ENCODE peak calls at places on chromosomes 6 and 20, in four cellular contexts. One of them, this sample, is unnamed.

GRCh38 chr20:52404676-52405075 is 213.1 kb upstream of the ZFP64 start:
- DNase-seq in K562: no peak
- DNase-seq in HepG2: no peak
- DNase-seq in GM12878: no peak
- DNase-seq in this sample: no peak

GRCh38 chr20:62021794-62022419 is 43.8 kb downstream of the TAF4 start:
- DNase-seq in HepG2: no peak
- DNase-seq in GM12878: no peak
- DNase-seq in K562: no peak
- DNase-seq in this sample: no peak

GRCh38 chr20:9744551-9744950 is 94.3 kb downstream of the PAK5 start:
- DNase-seq in K562: no peak
- DNase-seq in HepG2: no peak
- DNase-seq in GM12878: no peak
- DNase-seq in this sample: no peak

GRCh38 chr6:136598048-136598447 is 47.8 kb upstream of the MAP7 start:
- DNase-seq in HepG2: no peak
- DNase-seq in GM12878: no peak
- DNase-seq in K562: no peak
- DNase-seq in this sample: no peak

GRCh38 chr6:160036790-160037206 is 67.9 kb downstream of the IGF2R start:
- DNase-seq in HepG2: no peak
- DNase-seq in K562: no peak
- DNase-seq in GM12878: no peak
- DNase-seq in this sample: no peak

GRCh38 chr6:168615837-168616236 is 174.9 kb downstream of the SMOC2 start:
- DNase-seq in HepG2: no peak
- DNase-seq in GM12878: no peak
- DNase-seq in K562: no peak
- DNase-seq in this sample: no peak

GRCh38 chr6:56690519-56691200 is 48.0 kb upstream of the DST start:
- DNase-seq in K562: no peak
- DNase-seq in HepG2: peak; percentile 76
- DNase-seq in GM12878: no peak
- DNase-seq in this sample: no peak

GRCh38 chr6:167748046-167748445 is 78.7 kb upstream of the AFDN start:
- DNase-seq in HepG2: no peak
- DNase-seq in K562: no peak
- DNase-seq in GM12878: no peak
- DNase-seq in this sample: no peak

GRCh38 chr6:144893737-144894151 is 608.6 kb downstream of the UTRN start:
- DNase-seq in GM12878: no peak
- DNase-seq in HepG2: peak; percentile 5
- DNase-seq in K562: no peak
- DNase-seq in this sample: no peak

GRCh38 chr6:52381249-52381648 is 19.3 kb downstream of the PAQR8 start:
- DNase-seq in GM12878: no peak
- DNase-seq in HepG2: no peak
- DNase-seq in K562: no peak
- DNase-seq in this sample: no peak

GRCh38 chr6:63347599-63347998 is 27.8 kb upstream of the LGSN start:
- DNase-seq in HepG2: peak; percentile 48
- DNase-seq in K562: no peak
- DNase-seq in GM12878: no peak
- DNase-seq in this sample: no peak

GRCh38 chr6:13413906-13414555 is 73.4 kb downstream of the GFOD1 start:
- DNase-seq in GM12878: no peak
- DNase-seq in K562: no peak
- DNase-seq in HepG2: no peak
- DNase-seq in this sample: peak; percentile 54

GRCh38 chr20:63096681-63097335 is 90.0 kb upstream of the BHLHE23 start:
- DNase-seq in K562: no peak
- DNase-seq in GM12878: no peak
- DNase-seq in HepG2: no peak
- DNase-seq in this sample: no peak

GRCh38 chr20:43495388-43495787 is 12.1 kb upstream of the L3MBTL1 start:
- DNase-seq in K562: no peak
- DNase-seq in HepG2: no peak
- DNase-seq in GM12878: no peak
- DNase-seq in this sample: no peak

GRCh38 chr20:61050491-61050890 is 201.6 kb upstream of the CDH4 start:
- DNase-seq in GM12878: no peak
- DNase-seq in HepG2: no peak
- DNase-seq in K562: no peak
- DNase-seq in this sample: no peak

GRCh38 chr20:37071481-37071911 is 24.3 kb downstream of the RBL1 start:
- DNase-seq in HepG2: no peak
- DNase-seq in GM12878: peak; percentile 24
- DNase-seq in K562: no peak
- DNase-seq in this sample: no peak

DNA sequence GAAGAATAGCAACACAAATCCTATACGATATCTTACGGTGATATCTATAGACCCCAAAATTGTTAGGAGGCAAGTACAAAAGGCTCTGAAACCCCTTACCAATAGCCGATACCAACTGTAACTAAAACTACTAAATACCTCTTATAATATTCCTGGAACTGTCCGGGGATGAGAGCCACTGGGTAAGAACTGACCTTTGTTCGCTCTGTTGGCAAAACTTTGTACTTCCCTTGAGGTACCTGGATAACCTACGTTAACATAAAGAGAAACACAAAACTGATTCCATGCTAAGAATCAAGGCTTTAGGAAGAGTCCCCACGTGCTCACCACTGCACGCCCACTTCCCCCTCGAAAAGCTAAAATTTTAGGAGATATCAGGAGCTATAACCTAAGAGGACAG is 9.7 kb downstream of the PHF10 start:
- DNase-seq in K562: no peak
- DNase-seq in HepG2: no peak
- DNase-seq in GM12878: no peak
- DNase-seq in this sample: no peak
- H3K36me3 ChIP-seq in K562: peaks cover 87% of the 10 kb centered on the region
- H3K36me3 ChIP-seq in HepG2: peaks cover 17% of the 10 kb centered on the region
- H3K36me3 ChIP-seq in GM12878: no peaks in the 10 kb centered on the region
- H3K36me3 ChIP-seq in this sample: peaks cover 67% of the 10 kb centered on the region

DNA sequence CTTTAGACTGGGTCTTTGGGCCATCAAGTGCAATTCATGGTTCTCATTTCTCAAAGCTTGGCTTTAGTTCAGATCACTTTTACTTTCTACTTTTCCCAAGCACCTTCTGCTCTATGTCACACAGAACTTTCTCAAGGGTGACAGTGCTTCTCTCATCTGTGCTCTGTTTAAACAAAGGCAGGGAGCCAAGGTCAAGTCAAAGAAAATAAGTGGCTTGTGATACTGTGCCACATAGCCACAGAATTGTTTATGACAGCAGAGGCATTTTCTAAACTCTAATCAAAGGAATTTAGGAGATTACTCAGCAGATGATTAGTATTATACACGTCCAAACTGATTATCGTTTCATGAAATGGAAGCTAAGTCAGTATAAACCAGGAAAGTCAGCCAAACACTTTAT is 348.0 kb downstream of the HDGFL1 start:
- DNase-seq in K562: no peak
- DNase-seq in GM12878: no peak
- DNase-seq in HepG2: no peak
- DNase-seq in this sample: no peak
- TF ChIP-seq POLR2AphosphoS5 in K562: no peak
- TF ChIP-seq POLR2AphosphoS5 in GM12878: no peak
- TF ChIP-seq POLR2AphosphoS5 in HepG2: no peak
- TF ChIP-seq POLR2AphosphoS5 in this sample: peak; percentile 57

GRCh38 chr6:3345836-3346235 is 87.1 kb downstream of the PSMG4 start:
- DNase-seq in K562: no peak
- DNase-seq in HepG2: no peak
- DNase-seq in GM12878: no peak
- DNase-seq in this sample: no peak

GRCh38 chr6:3340891-3341290 is 82.1 kb downstream of the PSMG4 start:
- DNase-seq in GM12878: no peak
- DNase-seq in K562: no peak
- DNase-seq in HepG2: peak; percentile 24
- DNase-seq in this sample: no peak

GRCh38 chr6:3341467-3341866 is 82.7 kb downstream of the PSMG4 start:
- DNase-seq in GM12878: no peak
- DNase-seq in HepG2: no peak
- DNase-seq in K562: no peak
- DNase-seq in this sample: no peak

GRCh38 chr6:3340358-3340798 is 81.6 kb downstream of the PSMG4 start:
- DNase-seq in K562: no peak
- DNase-seq in HepG2: no peak
- DNase-seq in GM12878: no peak
- DNase-seq in this sample: no peak

DNA sequence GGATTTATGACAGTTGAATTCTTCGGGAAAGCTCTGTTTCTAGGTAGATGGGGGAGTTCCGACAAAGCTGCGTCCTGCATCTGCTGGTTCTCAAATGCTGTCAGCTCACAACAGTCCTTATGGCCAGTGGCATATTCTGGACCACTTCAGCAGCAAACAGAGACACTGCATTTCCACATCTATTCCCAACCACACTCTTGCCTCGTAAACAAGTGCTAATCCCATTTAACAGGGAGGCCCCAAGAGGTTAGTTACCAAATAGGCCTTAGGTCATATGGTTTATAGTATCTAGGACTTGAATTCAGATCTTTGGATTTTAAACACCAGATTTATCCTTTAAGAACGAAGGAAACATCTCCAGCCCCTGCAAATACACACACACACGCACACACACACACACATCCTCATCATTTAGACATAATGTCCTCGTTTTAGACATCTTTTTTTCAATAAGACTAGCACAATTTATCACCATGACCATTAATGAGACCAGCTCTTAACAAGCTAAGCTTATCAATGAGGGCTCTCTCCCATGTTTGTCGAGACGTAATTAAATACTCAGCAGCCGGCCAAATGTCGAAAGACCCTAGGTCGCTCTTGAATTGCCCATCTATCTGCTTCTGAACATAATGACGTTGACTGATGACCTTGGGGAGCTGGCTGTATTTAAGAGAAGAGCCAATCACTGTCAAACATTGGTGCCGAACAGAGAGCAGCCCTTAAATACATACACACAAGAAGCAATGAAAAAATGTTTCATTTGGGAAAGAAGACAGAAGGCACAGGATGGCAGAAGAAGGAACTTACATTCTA is 84.5 kb downstream of the PSMG4 start:
- DNase-seq in GM12878: no peak
- DNase-seq in K562: no peak
- DNase-seq in HepG2: no peak
- DNase-seq in this sample: no peak
- TF ChIP-seq FOXM1 in GM12878: no peak
- TF ChIP-seq FOXM1 in K562: no peak
- TF ChIP-seq FOXM1 in HepG2: no peak
- TF ChIP-seq FOXM1 in this sample: no peak

GRCh38 chr6:20476501-20477043 is 57.7 kb upstream of the CDKAL1 start:
- DNase-seq in GM12878: no peak
- DNase-seq in K562: peak; percentile 44
- DNase-seq in HepG2: no peak
- DNase-seq in this sample: no peak

GRCh38 chr6:20477485-20477884 is 56.8 kb upstream of the CDKAL1 start:
- DNase-seq in K562: no peak
- DNase-seq in GM12878: no peak
- DNase-seq in HepG2: no peak
- DNase-seq in this sample: no peak

GRCh38 chr6:20483902-20484497 is 50.3 kb upstream of the CDKAL1 start:
- DNase-seq in GM12878: no peak
- DNase-seq in K562: no peak
- DNase-seq in HepG2: no peak
- DNase-seq in this sample: no peak

GRCh38 chr6:20479075-20479871 is 55.0 kb upstream of the CDKAL1 start:
- DNase-seq in K562: no peak
- DNase-seq in HepG2: no peak
- DNase-seq in GM12878: no peak
- DNase-seq in this sample: peak; percentile 28

DNA sequence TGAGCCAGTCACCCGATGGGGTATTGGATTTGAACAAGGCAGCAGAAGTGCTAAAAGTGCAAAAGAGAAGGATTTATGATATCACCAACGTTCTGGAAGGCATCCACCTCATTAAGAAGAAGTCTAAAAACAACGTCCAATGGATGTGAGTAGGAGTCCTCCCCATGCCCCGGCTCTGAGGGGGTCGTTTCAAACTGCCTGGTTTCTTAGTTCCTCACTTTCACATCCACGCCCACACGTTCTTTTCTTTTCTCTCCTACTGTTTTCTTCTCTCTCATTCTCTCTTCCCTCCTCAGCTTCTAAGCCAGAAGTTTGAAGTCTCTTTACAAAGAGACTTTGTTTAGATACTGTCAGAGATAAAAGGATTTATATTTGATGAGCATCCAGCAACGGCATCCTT is 53.0 kb upstream of the CDKAL1 start:
- DNase-seq in HepG2: no peak
- DNase-seq in K562: no peak
- DNase-seq in GM12878: no peak
- DNase-seq in this sample: no peak
- H3K36me3 ChIP-seq in HepG2: peaks cover 13% of the 10 kb centered on the region
- H3K36me3 ChIP-seq in K562: peaks cover 94% of the 10 kb centered on the region
- H3K36me3 ChIP-seq in GM12878: peaks cover 25% of the 10 kb centered on the region
- H3K36me3 ChIP-seq in this sample: peaks cover 47% of the 10 kb centered on the region

GRCh38 chr6:1326535-1327121 is 14.7 kb downstream of the FOXQ1 start:
- DNase-seq in GM12878: no peak
- DNase-seq in K562: no peak
- DNase-seq in HepG2: no peak
- DNase-seq in this sample: no peak

GRCh38 chr6:1328129-1328528 is 16.2 kb downstream of the FOXQ1 start:
- DNase-seq in HepG2: no peak
- DNase-seq in GM12878: no peak
- DNase-seq in K562: no peak
- DNase-seq in this sample: no peak

GRCh38 chr6:1324926-1325325 is 13.0 kb downstream of the FOXQ1 start:
- DNase-seq in HepG2: peak; percentile 80
- DNase-seq in K562: no peak
- DNase-seq in GM12878: no peak
- DNase-seq in this sample: no peak

GRCh38 chr6:1327630-1328029 is 15.7 kb downstream of the FOXQ1 start:
- DNase-seq in K562: no peak
- DNase-seq in GM12878: no peak
- DNase-seq in HepG2: no peak
- DNase-seq in this sample: no peak

DNA sequence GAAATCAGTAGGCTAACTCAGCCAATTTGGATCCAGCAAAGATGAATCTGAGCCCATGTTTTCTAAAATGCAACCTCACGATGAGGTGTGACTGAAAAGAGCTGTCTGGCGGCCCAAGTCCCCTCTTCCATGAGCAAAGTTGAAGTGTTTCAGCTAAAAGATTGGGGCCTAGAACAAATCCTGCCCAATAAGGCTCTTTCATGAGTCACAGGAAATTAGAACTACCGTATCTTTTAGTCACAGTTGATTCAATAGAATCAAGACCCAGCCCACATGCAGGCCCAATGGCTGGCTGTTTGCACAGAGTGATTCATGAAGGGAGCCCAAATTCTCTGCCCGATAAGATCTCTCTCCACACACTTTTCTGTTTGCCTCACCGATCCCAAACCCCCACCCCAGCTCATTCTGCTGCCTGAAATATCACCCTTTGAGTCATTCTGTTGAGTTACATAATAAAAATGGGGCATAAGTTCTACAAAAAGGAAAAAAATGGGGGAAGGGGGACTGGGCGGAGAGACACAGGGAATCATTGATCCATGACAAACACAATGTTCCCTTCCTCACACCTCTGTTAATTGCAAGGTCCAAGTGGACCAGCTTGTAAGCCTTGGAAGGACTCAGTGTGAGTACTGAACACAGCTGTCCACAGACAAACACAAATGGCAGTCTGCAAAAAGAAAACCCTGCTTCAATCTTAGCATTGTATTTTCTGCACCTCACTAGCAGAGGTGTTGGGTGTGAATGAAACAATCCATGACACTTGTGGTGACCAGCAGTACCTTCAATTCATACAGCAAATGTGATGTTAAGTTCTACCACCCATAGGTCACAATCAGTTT is 13.8 kb downstream of the FOXQ1 start:
- DNase-seq in GM12878: no peak
- DNase-seq in K562: no peak
- DNase-seq in HepG2: peak; percentile 99
- DNase-seq in this sample: no peak
- TF ChIP-seq POLR2AphosphoS5 in GM12878: no peak
- TF ChIP-seq POLR2AphosphoS5 in K562: no peak
- TF ChIP-seq POLR2AphosphoS5 in HepG2: no peak
- TF ChIP-seq POLR2AphosphoS5 in this sample: no peak

This sample was measured in SK-N-SH.